ENCODE peak calls at places on chromosomes 6 and 20, in four cellular contexts. One of them, this sample, is unnamed. For H3K4me1, the result is how much of the 10 kb centered on the place peaks cover.

GRCh38 chr6:50124572-50124971 is 74.8 kb upstream of the DEFB112 start:
- DNase-seq in neural progenitor cell: no peak
- DNase-seq in heart right ventricle: no peak
- DNase-seq in keratinocyte: no peak
- DNase-seq in this sample: no peak

GRCh38 chr6:162119349-162119748 is 608.2 kb downstream of the PRKN start:
- DNase-seq in neural progenitor cell: no peak
- DNase-seq in heart right ventricle: peak
- DNase-seq in keratinocyte: no peak
- DNase-seq in this sample: no peak

GRCh38 chr6:167337231-167337630 is 12.3 kb downstream of the TTLL2 start:
- DNase-seq in keratinocyte: no peak
- DNase-seq in neural progenitor cell: no peak
- DNase-seq in heart right ventricle: no peak
- DNase-seq in this sample: no peak

GRCh38 chr6:45377041-45377554 is 636 bp downstream of the SUPT3H start:
- DNase-seq in neural progenitor cell: no peak
- DNase-seq in keratinocyte: no peak
- DNase-seq in heart right ventricle: no peak
- DNase-seq in this sample: peak

GRCh38 chr20:45926731-45927070 is 7.8 kb upstream of the PCIF1 start:
- DNase-seq in heart right ventricle: no peak
- DNase-seq in keratinocyte: no peak
- DNase-seq in neural progenitor cell: no peak
- DNase-seq in this sample: no peak

GRCh38 chr20:33731693-33732165 is at the start of gene ZNF341:
- DNase-seq in keratinocyte: peak
- DNase-seq in neural progenitor cell: peak
- DNase-seq in heart right ventricle: peak
- DNase-seq in this sample: peak

GRCh38 chr6:56246941-56247653 is at the start of gene COL21A1:
- DNase-seq in keratinocyte: no peak
- DNase-seq in neural progenitor cell: peak
- DNase-seq in heart right ventricle: peak
- DNase-seq in this sample: peak

GRCh38 chr6:30882764-30883475 is 1.4 kb upstream of the DDR1 start:
- DNase-seq in heart right ventricle: no peak
- DNase-seq in neural progenitor cell: peak
- DNase-seq in keratinocyte: peak
- DNase-seq in this sample: no peak

GRCh38 chr6:72953901-72954494 is 271.3 kb downstream of the KHDC1L start:
- DNase-seq in keratinocyte: peak
- DNase-seq in neural progenitor cell: no peak
- DNase-seq in heart right ventricle: no peak
- DNase-seq in this sample: peak

GRCh38 chr6:139597781-139598368 is 223.4 kb upstream of the CITED2 start:
- DNase-seq in keratinocyte: no peak
- DNase-seq in neural progenitor cell: peak
- DNase-seq in heart right ventricle: peak
- DNase-seq in this sample: peak

GRCh38 chr6:73302339-73302738 is 39.3 kb upstream of the KHDC1 start:
- DNase-seq in heart right ventricle: no peak
- DNase-seq in keratinocyte: no peak
- DNase-seq in neural progenitor cell: no peak
- DNase-seq in this sample: no peak

GRCh38 chr6:92690997-92691599 is 728.3 kb downstream of the EPHA7 start:
- DNase-seq in neural progenitor cell: no peak
- DNase-seq in keratinocyte: no peak
- DNase-seq in heart right ventricle: no peak
- DNase-seq in this sample: no peak

GRCh38 chr20:37380864-37381579 is 35.1 kb downstream of the SRC start:
- DNase-seq in keratinocyte: no peak
- DNase-seq in neural progenitor cell: no peak
- DNase-seq in heart right ventricle: no peak
- DNase-seq in this sample: no peak

GRCh38 chr6:25280617-25280990 is 1.4 kb downstream of the CARMIL1 start:
- DNase-seq in keratinocyte: no peak
- DNase-seq in heart right ventricle: no peak
- DNase-seq in neural progenitor cell: peak
- DNase-seq in this sample: no peak

GRCh38 chr20:61919239-61919638 is 146.4 kb downstream of the TAF4 start:
- DNase-seq in heart right ventricle: no peak
- DNase-seq in keratinocyte: no peak
- DNase-seq in neural progenitor cell: no peak
- DNase-seq in this sample: no peak

GRCh38 chr20:61916318-61916891 is 149.3 kb downstream of the TAF4 start:
- DNase-seq in keratinocyte: no peak
- DNase-seq in neural progenitor cell: no peak
- DNase-seq in heart right ventricle: no peak
- DNase-seq in this sample: no peak

GRCh38 chr20:61917459-61917858 is 148.2 kb downstream of the TAF4 start:
- DNase-seq in neural progenitor cell: no peak
- DNase-seq in keratinocyte: no peak
- DNase-seq in heart right ventricle: no peak
- DNase-seq in this sample: no peak

GRCh38 chr20:61919675-61920365 is 145.9 kb downstream of the TAF4 start:
- DNase-seq in keratinocyte: no peak
- DNase-seq in heart right ventricle: no peak
- DNase-seq in neural progenitor cell: no peak
- DNase-seq in this sample: no peak

GRCh38 chr20:61918548-61918947 is 147.1 kb downstream of the TAF4 start:
- DNase-seq in neural progenitor cell: peak
- DNase-seq in heart right ventricle: no peak
- DNase-seq in keratinocyte: no peak
- DNase-seq in this sample: no peak
- TF ChIP-seq CTCF in neural progenitor cell: peak
- TF ChIP-seq CTCF in heart right ventricle: no peak
- TF ChIP-seq CTCF in keratinocyte: peak
- TF ChIP-seq CTCF in this sample: peak

GRCh38 chr6:111745636-111746035 is 127.6 kb downstream of the FYN start:
- DNase-seq in neural progenitor cell: no peak
- DNase-seq in heart right ventricle: no peak
- DNase-seq in keratinocyte: no peak
- DNase-seq in this sample: no peak

GRCh38 chr6:111746983-111747773 is 126.1 kb downstream of the FYN start:
- DNase-seq in neural progenitor cell: no peak
- DNase-seq in heart right ventricle: no peak
- DNase-seq in keratinocyte: no peak
- DNase-seq in this sample: no peak

GRCh38 chr6:111748247-111748647 is 125.0 kb downstream of the FYN start:
- DNase-seq in keratinocyte: no peak
- DNase-seq in neural progenitor cell: no peak
- DNase-seq in heart right ventricle: no peak
- DNase-seq in this sample: no peak

GRCh38 chr6:111750147-111750546 is 123.1 kb downstream of the FYN start:
- DNase-seq in heart right ventricle: no peak
- DNase-seq in neural progenitor cell: no peak
- DNase-seq in keratinocyte: no peak
- DNase-seq in this sample: no peak

GRCh38 chr6:111747791-111748190 is 125.5 kb downstream of the FYN start:
- DNase-seq in keratinocyte: no peak
- DNase-seq in neural progenitor cell: no peak
- DNase-seq in heart right ventricle: no peak
- DNase-seq in this sample: no peak
- H3K4me1 ChIP-seq in keratinocyte: under half
- H3K4me1 ChIP-seq in neural progenitor cell: half or more
- H3K4me1 ChIP-seq in heart right ventricle: half or more
- H3K4me1 ChIP-seq in this sample: under half

GRCh38 chr6:152232494-152233151 is 404.5 kb downstream of the SYNE1 start:
- DNase-seq in heart right ventricle: no peak
- DNase-seq in neural progenitor cell: no peak
- DNase-seq in keratinocyte: no peak
- DNase-seq in this sample: peak
- TF ChIP-seq CTCF in heart right ventricle: no peak
- TF ChIP-seq CTCF in neural progenitor cell: no peak
- TF ChIP-seq CTCF in keratinocyte: no peak
- TF ChIP-seq CTCF in this sample: peak

GRCh38 chr6:111837007-111837406 is 36.2 kb downstream of the FYN start:
- DNase-seq in keratinocyte: no peak
- DNase-seq in heart right ventricle: no peak
- DNase-seq in neural progenitor cell: no peak
- DNase-seq in this sample: no peak
- H3K4me1 ChIP-seq in keratinocyte: under half
- H3K4me1 ChIP-seq in heart right ventricle: under half
- H3K4me1 ChIP-seq in neural progenitor cell: under half
- H3K4me1 ChIP-seq in this sample: under half

GRCh38 chr6:79234150-79235022 is at the start of gene HMGN3:
- DNase-seq in keratinocyte: no peak
- DNase-seq in neural progenitor cell: peak
- DNase-seq in heart right ventricle: peak
- DNase-seq in this sample: peak
- TF ChIP-seq CTCF in keratinocyte: peak
- TF ChIP-seq CTCF in neural progenitor cell: peak
- TF ChIP-seq CTCF in heart right ventricle: no peak
- TF ChIP-seq CTCF in this sample: peak

GRCh38 chr20:23254505-23254904 is 96.1 kb upstream of the NXT1 start:
- DNase-seq in keratinocyte: no peak
- DNase-seq in heart right ventricle: no peak
- DNase-seq in neural progenitor cell: no peak
- DNase-seq in this sample: no peak
- H3K4me1 ChIP-seq in keratinocyte: under half
- H3K4me1 ChIP-seq in heart right ventricle: under half
- H3K4me1 ChIP-seq in neural progenitor cell: under half
- H3K4me1 ChIP-seq in this sample: under half

GRCh38 chr6:52152070-52152423 is 34.1 kb upstream of the IL17A start:
- DNase-seq in keratinocyte: no peak
- DNase-seq in heart right ventricle: no peak
- DNase-seq in neural progenitor cell: no peak
- DNase-seq in this sample: no peak
- TF ChIP-seq CTCF in keratinocyte: no peak
- TF ChIP-seq CTCF in heart right ventricle: no peak
- TF ChIP-seq CTCF in neural progenitor cell: no peak
- TF ChIP-seq CTCF in this sample: no peak

DNA sequence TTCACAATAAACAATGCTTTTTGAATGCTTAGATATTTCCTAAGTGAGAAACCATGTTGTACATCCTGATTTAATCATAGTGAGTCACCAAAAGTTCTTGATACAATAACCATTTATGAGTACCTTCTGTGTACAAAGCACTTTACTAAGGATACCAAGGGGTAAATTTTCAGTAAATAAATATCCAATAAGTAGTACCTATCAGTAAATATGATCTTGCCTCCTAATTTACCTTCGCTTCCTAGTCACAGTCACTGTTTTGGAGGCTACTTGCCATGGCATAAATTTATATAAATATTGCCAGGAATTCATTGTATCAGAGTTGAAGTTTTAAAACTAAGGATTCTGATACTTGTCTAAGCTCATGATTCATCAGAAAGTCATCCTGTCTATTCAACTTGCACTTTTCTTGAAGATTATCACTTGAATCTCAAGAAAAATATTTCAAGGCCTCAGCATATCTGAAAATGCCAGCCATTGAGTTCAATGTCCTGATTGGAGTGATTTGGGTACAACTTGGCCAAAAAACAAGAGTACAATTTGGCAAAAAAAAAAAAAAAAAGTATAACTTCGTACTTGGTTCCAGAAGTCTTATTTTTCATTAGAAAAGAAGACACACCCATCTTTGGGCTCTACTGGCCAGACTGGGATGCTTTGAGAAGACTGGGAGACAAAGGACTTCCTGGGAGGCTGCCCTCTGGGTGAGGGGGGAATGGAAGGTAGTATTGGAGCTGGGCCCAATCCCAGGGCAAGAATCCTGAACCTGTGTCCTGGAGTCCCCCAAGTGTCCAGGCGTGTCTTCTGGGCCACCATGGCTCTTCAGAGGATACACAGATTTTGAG is 32.8 kb downstream of the RAB22A start:
- DNase-seq in keratinocyte: peak
- DNase-seq in neural progenitor cell: no peak
- DNase-seq in heart right ventricle: no peak
- DNase-seq in this sample: peak
- H3K4me1 ChIP-seq in keratinocyte: half or more
- H3K4me1 ChIP-seq in neural progenitor cell: under half
- H3K4me1 ChIP-seq in heart right ventricle: under half
- H3K4me1 ChIP-seq in this sample: under half

GRCh38 chr20:44056010-44056698 is 130.8 kb downstream of the JPH2 start:
- DNase-seq in heart right ventricle: no peak
- DNase-seq in keratinocyte: no peak
- DNase-seq in neural progenitor cell: peak
- DNase-seq in this sample: peak
- TF ChIP-seq CTCF in heart right ventricle: peak
- TF ChIP-seq CTCF in keratinocyte: no peak
- TF ChIP-seq CTCF in neural progenitor cell: peak
- TF ChIP-seq CTCF in this sample: peak

GRCh38 chr6:138440296-138440695 is 36.3 kb downstream of the HEBP2 start:
- DNase-seq in neural progenitor cell: no peak
- DNase-seq in heart right ventricle: no peak
- DNase-seq in keratinocyte: no peak
- DNase-seq in this sample: no peak

GRCh38 chr6:138441965-138442364 is 37.9 kb downstream of the HEBP2 start:
- DNase-seq in keratinocyte: no peak
- DNase-seq in neural progenitor cell: no peak
- DNase-seq in heart right ventricle: no peak
- DNase-seq in this sample: no peak

GRCh38 chr6:138439546-138439945 is 35.5 kb downstream of the HEBP2 start:
- DNase-seq in neural progenitor cell: no peak
- DNase-seq in heart right ventricle: no peak
- DNase-seq in keratinocyte: no peak
- DNase-seq in this sample: no peak

GRCh38 chr6:138442663-138443062 is 38.6 kb downstream of the HEBP2 start:
- DNase-seq in keratinocyte: no peak
- DNase-seq in heart right ventricle: no peak
- DNase-seq in neural progenitor cell: no peak
- DNase-seq in this sample: no peak

GRCh38 chr6:138440758-138441362 is 36.8 kb downstream of the HEBP2 start:
- DNase-seq in keratinocyte: no peak
- DNase-seq in heart right ventricle: no peak
- DNase-seq in neural progenitor cell: no peak
- DNase-seq in this sample: no peak
- H3K4me1 ChIP-seq in keratinocyte: under half
- H3K4me1 ChIP-seq in heart right ventricle: under half
- H3K4me1 ChIP-seq in neural progenitor cell: under half
- H3K4me1 ChIP-seq in this sample: under half

This sample was measured in A673.